ENCODE peak calls at places on chromosomes 16 and 17, in nine cellular contexts. One of them, this sample, is unnamed.

GRCh38 chr16:24776486-24777220 is 47.2 kb downstream of the TNRC6A start:
- DNase-seq in mucosa of descending colon: no peak
- DNase-seq in endothelial cell: no peak
- DNase-seq in fibroblast of mammary gland: peak; percentile 97
- DNase-seq in AG04450: no peak
- DNase-seq in adrenal gland: peak; percentile 70
- DNase-seq in foreskin fibroblast: peak; percentile 68
- DNase-seq in A549: no peak
- DNase-seq in uterus: no peak
- DNase-seq in this sample: no peak

GRCh38 chr16:11390573-11391495 is 45.6 kb downstream of the RMI2 start:
- DNase-seq in mucosa of descending colon: no peak
- DNase-seq in endothelial cell: no peak
- DNase-seq in fibroblast of mammary gland: no peak
- DNase-seq in AG04450: no peak
- DNase-seq in adrenal gland: no peak
- DNase-seq in foreskin fibroblast: no peak
- DNase-seq in A549: no peak
- DNase-seq in uterus: no peak
- DNase-seq in this sample: peak; percentile 70

GRCh38 chr16:82027629-82028035 is 7.4 kb upstream of the HSD17B2 start:
- DNase-seq in mucosa of descending colon: no peak
- DNase-seq in endothelial cell: no peak
- DNase-seq in fibroblast of mammary gland: no peak
- DNase-seq in AG04450: no peak
- DNase-seq in adrenal gland: no peak
- DNase-seq in foreskin fibroblast: no peak
- DNase-seq in A549: no peak
- DNase-seq in uterus: no peak
- DNase-seq in this sample: no peak

GRCh38 chr17:26731005-26731921 is 562.7 kb upstream of the WSB1 start:
- DNase-seq in mucosa of descending colon: peak; percentile 45
- DNase-seq in endothelial cell: no peak
- DNase-seq in fibroblast of mammary gland: no peak
- DNase-seq in AG04450: no peak
- DNase-seq in adrenal gland: no peak
- DNase-seq in foreskin fibroblast: peak; percentile 1
- DNase-seq in A549: no peak
- DNase-seq in uterus: no peak
- DNase-seq in this sample: no peak

GRCh38 chr16:56226840-56227525 is 35.7 kb downstream of the GNAO1 start:
- DNase-seq in mucosa of descending colon: no peak
- DNase-seq in endothelial cell: no peak
- DNase-seq in fibroblast of mammary gland: no peak
- DNase-seq in AG04450: no peak
- DNase-seq in adrenal gland: no peak
- DNase-seq in foreskin fibroblast: no peak
- DNase-seq in A549: no peak
- DNase-seq in uterus: no peak
- DNase-seq in this sample: no peak

GRCh38 chr16:1916654-1916990 is 1.6 kb downstream of the HS3ST6 start:
- DNase-seq in mucosa of descending colon: no peak
- DNase-seq in endothelial cell: no peak
- DNase-seq in fibroblast of mammary gland: no peak
- DNase-seq in AG04450: no peak
- DNase-seq in adrenal gland: no peak
- DNase-seq in foreskin fibroblast: no peak
- DNase-seq in A549: no peak
- DNase-seq in uterus: no peak
- DNase-seq in this sample: no peak

GRCh38 chr17:1365445-1366039 is 34.5 kb downstream of the YWHAE start:
- DNase-seq in mucosa of descending colon: no peak
- DNase-seq in endothelial cell: peak; percentile 56
- DNase-seq in fibroblast of mammary gland: peak; percentile 82
- DNase-seq in AG04450: peak; percentile 72
- DNase-seq in adrenal gland: peak; percentile 71
- DNase-seq in foreskin fibroblast: peak; percentile 89
- DNase-seq in A549: peak; percentile 82
- DNase-seq in uterus: peak; percentile 69
- DNase-seq in this sample: peak; percentile 55

GRCh38 chr17:74220966-74221814 is 7.8 kb downstream of the TTYH2 start:
- DNase-seq in mucosa of descending colon: no peak
- DNase-seq in endothelial cell: no peak
- DNase-seq in fibroblast of mammary gland: no peak
- DNase-seq in AG04450: no peak
- DNase-seq in adrenal gland: no peak
- DNase-seq in foreskin fibroblast: no peak
- DNase-seq in A549: no peak
- DNase-seq in uterus: no peak
- DNase-seq in this sample: no peak

GRCh38 chr17:45384047-45384799 is 48.4 kb downstream of the ARHGAP27 start:
- DNase-seq in mucosa of descending colon: no peak
- DNase-seq in endothelial cell: no peak
- DNase-seq in fibroblast of mammary gland: no peak
- DNase-seq in AG04450: no peak
- DNase-seq in adrenal gland: no peak
- DNase-seq in foreskin fibroblast: no peak
- DNase-seq in A549: no peak
- DNase-seq in uterus: no peak
- DNase-seq in this sample: no peak

GRCh38 chr16:9256196-9256595 is 164.8 kb downstream of the HAPSTR1 start:
- DNase-seq in mucosa of descending colon: no peak
- DNase-seq in endothelial cell: peak; percentile 75
- DNase-seq in fibroblast of mammary gland: peak; percentile 1
- DNase-seq in AG04450: no peak
- DNase-seq in adrenal gland: peak; percentile 29
- DNase-seq in foreskin fibroblast: no peak
- DNase-seq in A549: peak; percentile 31
- DNase-seq in uterus: no peak
- DNase-seq in this sample: peak; percentile 62
- TF ChIP-seq CTCF in mucosa of descending colon: peak; percentile 43
- TF ChIP-seq CTCF in endothelial cell: peak; percentile 87
- TF ChIP-seq CTCF in fibroblast of mammary gland: peak; percentile 42
- TF ChIP-seq CTCF in AG04450: peak; percentile 29
- TF ChIP-seq CTCF in adrenal gland: no peak
- TF ChIP-seq CTCF in foreskin fibroblast: peak; percentile 25
- TF ChIP-seq CTCF in A549: peak; percentile 38
- TF ChIP-seq CTCF in uterus: no peak
- TF ChIP-seq CTCF in this sample: peak; percentile 48

DNA sequence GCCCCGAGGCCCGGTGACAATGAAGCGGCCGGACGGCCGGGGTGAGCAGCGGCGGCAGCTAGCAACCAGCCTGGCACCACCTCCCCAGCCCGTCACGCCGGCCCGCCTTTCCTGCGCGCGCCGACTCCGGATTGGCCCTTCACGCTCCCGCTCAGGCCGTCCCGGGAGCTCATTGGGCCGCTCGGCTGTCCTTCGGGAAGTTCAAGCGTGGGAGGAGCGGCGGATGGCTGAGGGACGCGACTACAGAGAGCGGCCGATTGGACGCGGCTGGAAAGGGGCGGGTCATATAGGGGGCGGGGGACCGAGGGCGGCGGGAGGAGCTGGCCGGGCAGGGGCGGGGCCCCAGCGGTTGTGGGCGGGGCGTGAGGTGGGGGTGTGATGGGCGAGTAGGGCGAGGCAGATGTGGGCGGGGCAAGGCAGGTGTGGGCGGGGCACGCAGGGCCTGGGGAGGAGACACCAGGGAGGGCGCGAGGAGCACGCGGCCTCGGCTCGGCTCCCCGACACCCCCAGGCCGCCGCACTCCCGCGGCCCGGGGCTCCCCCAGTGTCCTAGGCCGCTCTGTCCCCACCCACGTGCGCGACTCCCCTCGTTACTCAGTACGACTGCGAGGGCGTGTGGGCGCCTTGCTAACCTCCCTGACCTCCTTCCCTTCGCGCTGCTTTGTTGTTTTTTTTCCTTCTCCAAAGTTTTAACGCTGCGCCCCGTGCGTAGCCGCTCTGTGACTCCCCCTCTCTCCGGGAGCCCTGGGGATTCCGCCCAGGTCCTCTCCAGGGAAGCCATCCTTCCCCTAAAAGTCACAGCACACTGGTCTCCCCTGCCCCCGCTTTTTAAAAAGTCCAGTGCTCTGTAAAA is at the start of gene CEP131:
- DNase-seq in mucosa of descending colon: peak; percentile 99
- DNase-seq in endothelial cell: peak; percentile 99
- DNase-seq in fibroblast of mammary gland: peak; percentile 96
- DNase-seq in AG04450: peak; percentile 94
- DNase-seq in adrenal gland: peak; percentile 99
- DNase-seq in foreskin fibroblast: peak; percentile 99
- DNase-seq in A549: peak; percentile 100
- DNase-seq in uterus: peak; percentile 98
- DNase-seq in this sample: peak; percentile 100
- TF ChIP-seq CTCF in mucosa of descending colon: no peak
- TF ChIP-seq CTCF in endothelial cell: no peak
- TF ChIP-seq CTCF in fibroblast of mammary gland: no peak
- TF ChIP-seq CTCF in AG04450: no peak
- TF ChIP-seq CTCF in adrenal gland: no peak
- TF ChIP-seq CTCF in foreskin fibroblast: no peak
- TF ChIP-seq CTCF in A549: no peak
- TF ChIP-seq CTCF in uterus: no peak
- TF ChIP-seq CTCF in this sample: no peak

DNA sequence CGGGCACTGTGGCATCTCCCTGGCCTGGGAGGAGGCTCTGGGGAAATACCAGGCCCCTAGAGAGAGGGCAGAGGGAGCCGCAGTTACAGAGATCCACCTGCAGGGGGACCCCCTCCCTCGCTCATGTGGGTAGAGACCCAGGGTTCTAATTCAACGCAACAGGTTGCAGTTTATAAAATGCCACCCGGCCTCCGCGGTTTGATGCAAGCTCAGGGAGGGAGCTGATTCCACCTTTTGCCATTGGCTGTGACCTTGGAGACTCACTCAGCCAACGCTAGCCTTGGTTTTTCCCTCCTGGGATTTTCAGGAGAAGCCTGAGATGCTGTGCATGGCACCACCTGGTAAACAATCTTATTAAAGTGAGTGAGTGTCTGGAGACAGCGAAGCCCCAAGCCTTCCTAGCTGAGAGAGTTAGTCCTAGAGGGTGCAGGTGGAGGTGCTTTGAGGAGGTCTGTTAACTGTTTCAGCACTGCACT is 12.1 kb downstream of the TTLL6 start:
- DNase-seq in mucosa of descending colon: peak; percentile 67
- DNase-seq in endothelial cell: peak; percentile 85
- DNase-seq in fibroblast of mammary gland: peak; percentile 39
- DNase-seq in AG04450: no peak
- DNase-seq in adrenal gland: peak; percentile 76
- DNase-seq in foreskin fibroblast: peak; percentile 78
- DNase-seq in A549: peak; percentile 96
- DNase-seq in uterus: peak; percentile 39
- DNase-seq in this sample: peak; percentile 87
- TF ChIP-seq CTCF in mucosa of descending colon: peak; percentile 91
- TF ChIP-seq CTCF in endothelial cell: peak; percentile 96
- TF ChIP-seq CTCF in fibroblast of mammary gland: peak; percentile 91
- TF ChIP-seq CTCF in AG04450: peak; percentile 95
- TF ChIP-seq CTCF in adrenal gland: peak; percentile 83
- TF ChIP-seq CTCF in foreskin fibroblast: peak; percentile 95
- TF ChIP-seq CTCF in A549: peak; percentile 97
- TF ChIP-seq CTCF in uterus: peak; percentile 86
- TF ChIP-seq CTCF in this sample: peak; percentile 92

GRCh38 chr17:34566873-34567272 is 12.5 kb upstream of the TMEM132E start:
- DNase-seq in mucosa of descending colon: no peak
- DNase-seq in endothelial cell: no peak
- DNase-seq in fibroblast of mammary gland: no peak
- DNase-seq in AG04450: no peak
- DNase-seq in adrenal gland: no peak
- DNase-seq in foreskin fibroblast: no peak
- DNase-seq in A549: no peak
- DNase-seq in uterus: no peak
- DNase-seq in this sample: no peak

GRCh38 chr17:34565715-34566114 is 13.7 kb upstream of the TMEM132E start:
- DNase-seq in mucosa of descending colon: no peak
- DNase-seq in endothelial cell: no peak
- DNase-seq in fibroblast of mammary gland: no peak
- DNase-seq in AG04450: no peak
- DNase-seq in adrenal gland: no peak
- DNase-seq in foreskin fibroblast: no peak
- DNase-seq in A549: no peak
- DNase-seq in uterus: no peak
- DNase-seq in this sample: no peak

GRCh38 chr17:34561328-34561727 is 18.1 kb upstream of the TMEM132E start:
- DNase-seq in mucosa of descending colon: no peak
- DNase-seq in endothelial cell: no peak
- DNase-seq in fibroblast of mammary gland: no peak
- DNase-seq in AG04450: no peak
- DNase-seq in adrenal gland: no peak
- DNase-seq in foreskin fibroblast: no peak
- DNase-seq in A549: no peak
- DNase-seq in uterus: no peak
- DNase-seq in this sample: no peak

GRCh38 chr17:34566201-34566600 is 13.2 kb upstream of the TMEM132E start:
- DNase-seq in mucosa of descending colon: no peak
- DNase-seq in endothelial cell: no peak
- DNase-seq in fibroblast of mammary gland: no peak
- DNase-seq in AG04450: no peak
- DNase-seq in adrenal gland: no peak
- DNase-seq in foreskin fibroblast: no peak
- DNase-seq in A549: no peak
- DNase-seq in uterus: no peak
- DNase-seq in this sample: no peak

DNA sequence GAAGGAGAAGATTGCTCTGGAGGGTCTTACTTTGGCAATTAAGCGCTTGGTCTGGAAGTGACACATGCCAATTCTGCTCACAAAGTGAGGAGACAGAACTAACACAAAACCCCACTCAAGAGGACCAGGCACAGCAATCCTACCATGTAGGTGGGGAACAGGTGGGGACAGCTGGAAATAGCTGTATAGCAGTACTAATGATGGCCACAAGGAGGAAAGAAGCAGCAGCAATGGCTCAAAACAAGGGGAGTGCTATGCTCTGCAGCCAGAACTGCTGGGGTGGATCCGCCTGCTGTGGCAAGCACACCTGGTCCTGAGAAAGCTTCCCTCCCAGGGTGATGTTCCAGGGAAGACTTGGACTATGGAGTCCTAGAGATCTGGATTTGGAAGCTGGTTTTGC is 17.0 kb upstream of the TMEM132E start:
- DNase-seq in mucosa of descending colon: no peak
- DNase-seq in endothelial cell: no peak
- DNase-seq in fibroblast of mammary gland: no peak
- DNase-seq in AG04450: no peak
- DNase-seq in adrenal gland: no peak
- DNase-seq in foreskin fibroblast: no peak
- DNase-seq in A549: no peak
- DNase-seq in uterus: no peak
- DNase-seq in this sample: no peak
- TF ChIP-seq CTCF in mucosa of descending colon: no peak
- TF ChIP-seq CTCF in endothelial cell: peak; percentile 76
- TF ChIP-seq CTCF in fibroblast of mammary gland: peak; percentile 21
- TF ChIP-seq CTCF in AG04450: peak; percentile 43
- TF ChIP-seq CTCF in adrenal gland: no peak
- TF ChIP-seq CTCF in foreskin fibroblast: peak; percentile 9
- TF ChIP-seq CTCF in A549: peak; percentile 5
- TF ChIP-seq CTCF in uterus: no peak
- TF ChIP-seq CTCF in this sample: peak; percentile 44